ENCODE peak calls at places on chromosomes 16 and 17, in seven cellular contexts. J is iPS DF 6.9, F is aorta, X is breast epithelium, B is gastrocnemius medialis, M is left lung, P is neural progenitor cell. O is an unnamed sample.

GRCh38 chr17:290626-291025 is 62.0 kb downstream of the RPH3AL start:
- DNase-seq in J (no peak), F (peak; percentile 14), X (peak; percentile 46), B (no peak), M (no peak), P (no peak), O (no peak)

GRCh38 chr17:57665128-57665527 is 80.0 kb downstream of the CCDC182 start:
- DNase-seq in J (no peak), F (no peak), X (peak; percentile 44), B (no peak), M (no peak), P (peak; percentile 39), O (no peak)

GRCh38 chr17:4499431-4500187 is 928 bp downstream of the SPNS2 start:
- DNase-seq in J (no peak), F (no peak), X (no peak), B (no peak), M (no peak), P (peak; percentile 72), O (no peak)

GRCh38 chr16:48049832-48050231 is 106.0 kb downstream of the ABCC12 start:
- DNase-seq in J (no peak), F (no peak), X (no peak), B (no peak), M (no peak), P (no peak), O (no peak)

GRCh38 chr17:81727324-81728031 is 15.4 kb downstream of the SLC25A10 start:
- DNase-seq in J (no peak), F (no peak), X (peak; percentile 73), B (no peak), M (no peak), P (no peak), O (no peak)

GRCh38 chr17:38551121-38551520 is 54.6 kb downstream of the SRCIN1 start:
- DNase-seq in J (no peak), F (no peak), X (no peak), B (no peak), M (no peak), P (no peak), O (no peak)

GRCh38 chr17:55413825-55414489 is 7.7 kb downstream of the MMD start:
- DNase-seq in J (no peak), F (no peak), X (no peak), B (no peak), M (no peak), P (no peak), O (no peak)

GRCh38 chr17:76014925-76015261 is 12.2 kb downstream of the EVPL start:
- DNase-seq in J (no peak), F (no peak), X (no peak), B (no peak), M (no peak), P (no peak), O (no peak)

GRCh38 chr17:49280061-49280460 is 49.5 kb upstream of the PHOSPHO1 start:
- DNase-seq in J (no peak), F (no peak), X (no peak), B (no peak), M (no peak), P (no peak), O (no peak)

GRCh38 chr16:71574702-71575101 is 2.2 kb downstream of the TAT start:
- DNase-seq in J (no peak), F (no peak), X (no peak), B (no peak), M (no peak), P (no peak), O (no peak)

GRCh38 chr17:20896153-20896649 is 146.6 kb downstream of the USP22 start:
- DNase-seq in J (no peak), F (peak; percentile 53), X (no peak), B (no peak), M (no peak), P (no peak), O (no peak)

GRCh38 chr17:62821213-62822079 is 13.3 kb upstream of the MARCHF10 start:
- DNase-seq in J (no peak), F (no peak), X (no peak), B (no peak), M (no peak), P (no peak), O (no peak)

GRCh38 chr17:16942141-16943031 is 29.5 kb downstream of the TNFRSF13B start:
- DNase-seq in J (no peak), F (peak; percentile 13), X (peak; percentile 38), B (no peak), M (no peak), P (no peak), O (no peak)

GRCh38 chr16:79599256-79599836 is 1.2 kb downstream of the MAF start:
- DNase-seq in J (no peak), F (peak; percentile 60), X (no peak), B (no peak), M (no peak), P (peak; percentile 74), O (peak; percentile 15)

GRCh38 chr16:23557779-23558330 is 328 bp downstream of the UBFD1 start:
- DNase-seq in J (no peak), F (peak; percentile 62), X (no peak), B (peak; percentile 21), M (no peak), P (no peak), O (no peak)

GRCh38 chr17:77941004-77941403 is 17.5 kb upstream of the TNRC6C start:
- DNase-seq in J (no peak), F (no peak), X (no peak), B (no peak), M (no peak), P (no peak), O (no peak)

GRCh38 chr17:31096106-31096436 is 1.3 kb downstream of the NF1 start:
- DNase-seq in J (no peak), F (no peak), X (no peak), B (no peak), M (no peak), P (no peak), O (no peak)

GRCh38 chr17:40283662-40284061 is 4.0 kb upstream of the CDC6 start:
- DNase-seq in J (no peak), F (no peak), X (no peak), B (no peak), M (no peak), P (no peak), O (no peak)

GRCh38 chr17:81483085-81483861 is 29.3 kb downstream of the ACTG1 start:
- DNase-seq in J (no peak), F (no peak), X (no peak), B (peak; percentile 44), M (no peak), P (peak; percentile 58), O (no peak)

DNA sequence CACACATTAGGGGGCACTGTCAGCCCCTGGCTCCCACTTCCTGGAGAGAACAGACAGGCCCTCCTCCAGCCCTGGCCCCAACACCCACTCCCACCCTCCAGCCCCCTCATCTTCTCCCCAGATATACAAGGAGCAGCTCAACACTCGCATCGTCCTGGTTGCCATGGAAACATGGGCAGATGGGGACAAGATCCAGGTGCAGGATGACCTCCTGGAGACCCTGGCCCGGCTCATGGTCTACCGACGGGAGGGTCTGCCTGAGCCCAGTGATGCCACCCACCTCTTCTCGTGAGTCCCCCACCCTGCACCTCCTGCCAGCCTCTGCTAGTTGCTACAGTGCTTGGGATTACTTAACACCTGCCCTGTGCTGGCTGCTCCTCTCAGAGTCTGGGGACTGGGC is 14.4 kb downstream of the ADAM11 start:
- DNase-seq in J (no peak), F (no peak), X (no peak), B (no peak), M (no peak), P (no peak), O (no peak)
- H3K4me1 ChIP-seq in J (no peaks in the 10 kb centered on the region), F (no peaks in the 10 kb centered on the region), X (no peaks in the 10 kb centered on the region), B (peaks cover 14% of the 10 kb centered on the region), M (peaks cover 22% of the 10 kb centered on the region), P (no peaks in the 10 kb centered on the region), O (peaks cover 8% of the 10 kb centered on the region)

GRCh38 chr16:89275284-89275584 is 57.7 kb downstream of the ZNF778 start:
- DNase-seq in J (no peak), F (no peak), X (no peak), B (no peak), M (no peak), P (no peak), O (no peak)
- H3K27ac ChIP-seq in J (no peak overlapping the region), F (no peak overlapping the region), X (no peak overlapping the region), B (no peak overlapping the region), M (no peak overlapping the region), P (no peak overlapping the region), O (no peak overlapping the region)

DNA sequence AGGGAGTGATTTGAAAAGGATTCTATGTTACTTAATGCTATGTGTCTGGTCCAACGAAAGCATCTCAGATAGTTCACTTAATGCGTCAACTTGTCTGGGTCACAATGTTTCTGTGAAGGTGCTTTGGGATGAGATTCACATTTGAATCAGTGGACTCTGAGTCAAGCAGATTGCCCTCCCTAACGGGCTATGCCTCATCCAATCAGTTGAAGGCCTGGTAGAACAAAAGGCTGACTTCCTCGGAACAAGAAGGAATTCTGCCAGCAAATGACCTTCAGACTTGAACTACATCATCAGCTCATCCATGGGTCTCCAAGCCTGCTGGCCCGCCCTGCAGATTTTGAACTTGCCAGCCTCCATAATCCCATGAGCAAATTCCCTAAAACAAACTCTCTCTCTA is 15.2 kb downstream of the EMP2 start:
- DNase-seq in J (no peak), F (no peak), X (no peak), B (no peak), M (no peak), P (no peak), O (no peak)
- H3K4me1 ChIP-seq in J (no peaks in the 10 kb centered on the region), F (peaks cover 2% of the 10 kb centered on the region), X (no peaks in the 10 kb centered on the region), B (peaks cover 66% of the 10 kb centered on the region), M (peaks cover 71% of the 10 kb centered on the region), P (no peaks in the 10 kb centered on the region), O (no peaks in the 10 kb centered on the region)

DNA sequence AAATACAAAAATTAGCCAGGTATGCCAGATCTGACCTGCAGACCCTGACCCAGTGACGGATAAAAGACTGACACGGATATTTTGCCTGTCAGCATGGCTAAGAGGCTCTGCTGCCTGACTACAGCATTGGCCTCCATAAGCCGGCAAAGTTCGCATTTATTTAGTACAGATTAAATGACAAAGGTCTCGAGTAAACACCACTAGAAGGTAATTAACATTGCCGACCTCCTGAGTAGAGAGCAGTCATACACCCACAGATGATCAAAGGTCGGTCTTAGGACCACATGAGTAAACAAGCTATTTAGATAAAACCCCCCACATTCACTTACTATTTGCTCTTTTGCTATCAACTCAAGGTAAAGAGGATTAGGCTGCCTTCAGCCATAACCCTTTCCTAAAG is 55.7 kb downstream of the KNOP1 start:
- DNase-seq in J (no peak), F (no peak), X (no peak), B (no peak), M (no peak), P (no peak), O (no peak)
- H3K27ac ChIP-seq in J (no peak overlapping the region), F (no peak overlapping the region), X (no peak overlapping the region), B (no peak overlapping the region), M (no peak overlapping the region), P (no peak overlapping the region), O (no peak overlapping the region)

GRCh38 chr16:4111748-4112696 is 4.2 kb downstream of the ADCY9 start:
- DNase-seq in J (no peak), F (peak; percentile 26), X (no peak), B (no peak), M (no peak), P (no peak), O (no peak)
- H3K4me1 ChIP-seq in J (no peaks in the 10 kb centered on the region), F (no peaks in the 10 kb centered on the region), X (peaks cover 7% of the 10 kb centered on the region), B (peaks cover 57% of the 10 kb centered on the region), M (peaks cover 58% of the 10 kb centered on the region), P (peaks cover 2% of the 10 kb centered on the region), O (peaks cover 11% of the 10 kb centered on the region)

GRCh38 chr16:11264155-11264832 is 4.8 kb downstream of the TNP2 start:
- DNase-seq in J (no peak), F (no peak), X (no peak), B (no peak), M (no peak), P (no peak), O (no peak)
- H3K27ac ChIP-seq in J (no peak overlapping the region), F (no peak overlapping the region), X (no peak overlapping the region), B (no peak overlapping the region), M (no peak overlapping the region), P (no peak overlapping the region), O (no peak overlapping the region)

O was measured in effector memory CD4-positive, alpha-beta T cell.